ENCODE peak calls at places on chromosomes 4 and X, in five cellular contexts. X is tibial artery, F is AG04450, N is ovary, V is coronary artery. R is an unnamed sample.

GRCh38 chr4:120554086-120554485 is 368.4 kb downstream of the PRDM5 start:
- DNase-seq in V (no peak), X (no peak), N (no peak), F (no peak), R (no peak)

GRCh38 chrX:46366597-46367207 is 178.5 kb downstream of the ZNF674 start:
- DNase-seq in N (no peak), X (no peak), F (no peak), V (no peak), R (no peak)

GRCh38 chr4:150004481-150004880 is 73.8 kb upstream of the DCLK2 start:
- DNase-seq in X (no peak), N (no peak), V (no peak), F (no peak), R (no peak)

GRCh38 chr4:83910693-83911092 is 374.8 kb downstream of the GPAT3 start:
- DNase-seq in V (no peak), F (no peak), N (no peak), X (no peak), R (no peak)

GRCh38 chrX:104469771-104470170 is 96.2 kb upstream of the IL1RAPL2 start:
- DNase-seq in N (no peak), F (no peak), V (no peak), X (no peak), R (no peak)

GRCh38 chr4:186792994-186793393 is 69.3 kb upstream of the FAT1 start:
- DNase-seq in N (no peak), X (no peak), F (peak; percentile 59), V (no peak), R (no peak)

GRCh38 chr4:120406960-120407359 is 340.3 kb upstream of the MAD2L1 start:
- DNase-seq in X (no peak), V (no peak), N (no peak), F (no peak), R (no peak)

GRCh38 chr4:135672202-135672601 is 1470.6 kb upstream of the PABPC4L start:
- DNase-seq in N (no peak), F (no peak), V (no peak), X (no peak), R (no peak)

GRCh38 chrX:100662791-100663190 is 18.8 kb downstream of the SRPX2 start:
- DNase-seq in V (no peak), F (no peak), X (no peak), N (no peak), R (no peak)

GRCh38 chrX:40068048-40068447 is 29.7 kb downstream of the BCOR start:
- DNase-seq in N (no peak), F (no peak), V (no peak), X (no peak), R (no peak)

GRCh38 chrX:140866446-140866845 is 135.9 kb upstream of the SPANXB1 start:
- DNase-seq in X (no peak), V (no peak), N (no peak), F (no peak), R (no peak)

GRCh38 chr4:83252782-83253405 is 31.7 kb downstream of the COQ2 start:
- DNase-seq in X (peak; percentile 55), V (no peak), N (no peak), F (no peak), R (no peak)

GRCh38 chr4:107780665-107781064 is 44.1 kb upstream of the SGMS2 start:
- DNase-seq in V (no peak), F (no peak), N (no peak), X (no peak), R (no peak)

GRCh38 chr4:135244605-135245146 is 1043.1 kb upstream of the PABPC4L start:
- DNase-seq in N (no peak), X (no peak), F (no peak), V (no peak), R (no peak)

GRCh38 chrX:27838176-27838575 is 30.4 kb downstream of the MAGEB10 start:
- DNase-seq in V (no peak), F (no peak), N (no peak), X (no peak), R (no peak)

GRCh38 chrX:2576793-2577192 is 76.0 kb upstream of the DHRSX start:
- DNase-seq in F (no peak), V (no peak), X (no peak), N (no peak), R (no peak)

GRCh38 chr4:7291372-7292135 is 99.2 kb downstream of the SORCS2 start:
- DNase-seq in N (peak; percentile 55), V (no peak), X (peak; percentile 35), F (no peak), R (peak; percentile 37)

GRCh38 chrX:140913802-140914501 is 88.4 kb upstream of the SPANXB1 start:
- DNase-seq in N (no peak), X (no peak), F (no peak), V (no peak), R (no peak)

GRCh38 chr4:77443941-77444340 is 161.7 kb upstream of the CXCL13 start:
- DNase-seq in X (no peak), N (no peak), V (no peak), F (no peak), R (no peak)

GRCh38 chr4:127505203-127505602 is 127.6 kb upstream of the INTU start:
- DNase-seq in F (peak; percentile 67), N (no peak), X (no peak), V (no peak), R (no peak)

GRCh38 chr4:40622913-40623312 is 6.8 kb downstream of the RBM47 start:
- DNase-seq in X (no peak), N (no peak), V (no peak), F (no peak), R (no peak)

GRCh38 chr4:1187182-1187581 is 14.8 kb upstream of the SPON2 start:
- DNase-seq in X (no peak), V (no peak), N (no peak), F (no peak), R (no peak)

GRCh38 chrX:112867570-112867969 is 26.9 kb upstream of the AMOT start:
- DNase-seq in F (no peak), N (no peak), X (no peak), V (no peak), R (no peak)

GRCh38 chr4:4854649-4855292 is 4.7 kb upstream of the MSX1 start:
- DNase-seq in N (no peak), X (no peak), V (no peak), F (no peak), R (no peak)

GRCh38 chrX:65488496-65488895 is 46.1 kb downstream of the LAS1L start:
- DNase-seq in N (no peak), F (no peak), V (no peak), X (no peak), R (no peak)

GRCh38 chrX:9204560-9204959 is 170.6 kb upstream of the FAM9B start:
- DNase-seq in N (no peak), F (no peak), X (no peak), V (no peak), R (no peak)

GRCh38 chr4:140812916-140813315 is 56.7 kb upstream of the TBC1D9 start:
- DNase-seq in V (no peak), N (no peak), X (no peak), F (no peak), R (no peak)

GRCh38 chr4:62940229-62940628 is 1469.0 kb downstream of the TECRL start:
- DNase-seq in X (no peak), F (no peak), N (no peak), V (no peak), R (no peak)
- H3K27ac ChIP-seq in X (no peak overlapping the region), F (no peak overlapping the region), N (no peak overlapping the region), V (no peak overlapping the region), R (no peak overlapping the region)

DNA sequence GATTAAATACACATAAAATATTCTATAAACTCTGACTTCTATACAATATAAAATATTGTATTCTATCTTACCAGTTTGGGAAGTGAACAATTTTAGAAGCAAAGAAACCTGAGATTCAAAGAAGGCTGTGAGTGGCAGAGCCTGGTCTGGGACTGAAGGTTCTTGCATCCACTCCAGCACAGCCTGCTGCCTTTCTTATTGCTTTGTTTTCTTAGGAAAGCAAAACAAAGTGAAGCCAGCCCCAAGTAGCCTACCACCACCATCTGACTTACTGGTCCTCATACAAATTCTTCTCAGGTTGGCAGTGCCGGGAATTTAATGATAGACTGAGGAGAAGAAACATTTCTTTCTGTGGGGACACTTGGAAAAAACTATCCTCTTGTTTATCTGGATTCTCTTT is 129.7 kb upstream of the SMAD1 start:
- DNase-seq in N (no peak), F (no peak), V (no peak), X (no peak), R (no peak)
- H3K27ac ChIP-seq in N (no peak overlapping the region), F (no peak overlapping the region), V (no peak overlapping the region), X (no peak overlapping the region), R (peak overlapping the region; percentile 77)

DNA sequence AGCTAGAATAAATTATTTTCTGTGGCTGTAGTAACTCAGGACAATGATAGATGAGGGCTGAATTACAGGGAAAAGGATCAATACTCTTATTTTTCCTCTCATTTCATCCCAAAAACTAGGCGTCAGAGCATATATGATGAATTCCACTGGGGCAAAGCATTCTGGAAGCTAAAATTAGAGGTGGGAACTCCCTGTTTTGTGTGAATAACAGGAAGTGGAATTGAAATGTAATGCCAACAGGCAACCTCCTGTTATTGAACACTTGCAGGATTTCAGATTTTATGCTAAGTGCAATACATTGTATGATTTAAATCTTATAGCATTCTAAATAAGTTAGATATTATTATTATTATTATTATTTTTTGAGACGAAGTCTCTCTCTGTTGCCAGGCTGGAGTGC is 20.9 kb downstream of the HSD17B11 start:
- DNase-seq in N (no peak), X (no peak), V (no peak), F (no peak), R (no peak)
- H3K27ac ChIP-seq in N (no peak overlapping the region), X (no peak overlapping the region), V (no peak overlapping the region), F (no peak overlapping the region), R (no peak overlapping the region)

GRCh38 chrX:71944369-71944768 is 33.7 kb downstream of the NHSL2 start:
- DNase-seq in N (no peak), V (no peak), F (no peak), X (no peak), R (no peak)

GRCh38 chrX:71945435-71945834 is 34.8 kb downstream of the NHSL2 start:
- DNase-seq in V (no peak), X (no peak), F (no peak), N (no peak), R (no peak)

GRCh38 chrX:71938371-71938770 is 27.7 kb downstream of the NHSL2 start:
- DNase-seq in V (no peak), N (no peak), X (no peak), F (no peak), R (peak; percentile 11)

GRCh38 chrX:71941145-71941544 is 30.5 kb downstream of the NHSL2 start:
- DNase-seq in V (no peak), N (no peak), X (no peak), F (no peak), R (no peak)

DNA sequence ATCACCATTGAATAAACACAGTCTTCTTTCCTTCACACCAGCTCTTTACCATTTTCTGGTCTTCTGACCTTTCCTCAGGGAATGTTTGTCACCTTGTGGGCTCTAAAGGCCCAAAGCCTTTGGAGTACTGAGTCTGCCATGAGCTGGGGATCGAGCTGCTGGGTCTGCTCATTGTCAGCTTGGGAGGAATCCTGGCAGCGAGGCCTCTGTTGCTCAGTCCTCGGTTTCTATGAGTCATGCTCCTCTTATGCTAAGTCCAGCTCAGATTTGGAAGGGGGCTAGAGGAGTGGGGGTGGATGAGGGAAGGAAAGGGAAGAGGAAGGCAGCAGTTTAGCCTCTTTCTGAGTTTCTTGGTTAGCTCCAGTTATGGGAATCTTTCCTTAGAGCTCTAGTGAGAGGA is 31.1 kb downstream of the NHSL2 start:
- DNase-seq in V (no peak), X (peak; percentile 58), N (peak; percentile 44), F (peak; percentile 23), R (no peak)
- H3K27ac ChIP-seq in V (peak overlapping the region; percentile 61), X (no peak overlapping the region), N (no peak overlapping the region), F (peak overlapping the region; percentile 21), R (peak overlapping the region; percentile 16)

GRCh38 chr4:21386166-21386780 is 562.3 kb downstream of the KCNIP4 start:
- DNase-seq in X (no peak), F (no peak), N (no peak), V (no peak), R (no peak)
- H3K27ac ChIP-seq in X (no peak overlapping the region), F (no peak overlapping the region), N (no peak overlapping the region), V (no peak overlapping the region), R (no peak overlapping the region)